ENCODE peak calls at places on chromosome 2, in six cellular contexts. O is upper lobe of right lung, G is transverse colon, F is mammary epithelial cell, Z is breast epithelium, S is kidney. T is an unnamed sample.
A peak's percentile ranks its signal among the peaks of the same experiment; 100 is the strongest.

GRCh38 chr2:106623424-106623823 is 136.3 kb downstream of the CD8B2 start:
- DNase-seq in Z (no peak), S (no peak), G (no peak), O (no peak), F (no peak), T (no peak)

GRCh38 chr2:19033240-19033639 is 325.2 kb downstream of the OSR1 start:
- DNase-seq in S (no peak), Z (no peak), G (no peak), O (no peak), F (no peak), T (no peak)

GRCh38 chr2:230830428-230830827 is 34.3 kb upstream of the ITM2C start:
- DNase-seq in F (peak; percentile 20), G (no peak), S (no peak), O (no peak), Z (no peak), T (no peak)

GRCh38 chr2:124046332-124046731 is 21.2 kb downstream of the CNTNAP5 start:
- DNase-seq in G (no peak), F (no peak), S (no peak), Z (no peak), O (no peak), T (no peak)

GRCh38 chr2:239192975-239193374 is 207.8 kb downstream of the HDAC4 start:
- DNase-seq in S (peak; percentile 35), G (no peak), F (no peak), O (no peak), Z (peak; percentile 25), T (no peak)

GRCh38 chr2:109275120-109276040 is 146.4 kb downstream of the SH3RF3 start:
- DNase-seq in O (peak; percentile 61), F (no peak), Z (no peak), G (no peak), S (no peak), T (no peak)

GRCh38 chr2:206918258-206918657 is 21.1 kb upstream of the CPO start:
- DNase-seq in S (no peak), Z (no peak), G (no peak), F (no peak), O (no peak), T (no peak)

GRCh38 chr2:232463701-232464533 is 8.0 kb downstream of the ALPI start:
- DNase-seq in S (no peak), G (no peak), O (no peak), Z (no peak), F (no peak), T (no peak)

GRCh38 chr2:46561731-46562450 is 82.5 kb downstream of the TMEM247 start:
- DNase-seq in S (no peak), Z (no peak), F (no peak), O (no peak), G (no peak), T (no peak)

GRCh38 chr2:17878222-17879136 is at the start of gene KCNS3:
- DNase-seq in O (peak; percentile 82), G (peak; percentile 61), S (peak; percentile 74), F (peak; percentile 43), Z (no peak), T (no peak)

GRCh38 chr2:241499146-241499965 is 9.0 kb downstream of the STK25 start:
- DNase-seq in G (no peak), Z (no peak), F (no peak), O (no peak), S (no peak), T (no peak)

GRCh38 chr2:134491796-134492441 is 226.9 kb downstream of the TMEM163 start:
- DNase-seq in Z (no peak), O (no peak), G (no peak), S (no peak), F (peak; percentile 4), T (peak; percentile 17)

GRCh38 chr2:143603035-143603616 is 473.9 kb downstream of the ARHGAP15 start:
- DNase-seq in Z (no peak), O (no peak), F (no peak), G (no peak), S (no peak), T (no peak)

GRCh38 chr2:9895669-9896068 is 52.4 kb downstream of the TAF1B start:
- DNase-seq in O (no peak), S (no peak), G (no peak), Z (no peak), F (peak; percentile 94), T (no peak)

GRCh38 chr2:232532406-232532805 is 6.4 kb downstream of the CHRND start:
- DNase-seq in S (peak; percentile 39), O (peak; percentile 18), F (no peak), G (no peak), Z (no peak), T (no peak)

GRCh38 chr2:2974982-2975381 is 402.6 kb downstream of the EIPR1 start:
- DNase-seq in G (no peak), F (no peak), S (no peak), O (no peak), Z (no peak), T (no peak)

GRCh38 chr2:191567229-191567628 is 110.7 kb upstream of the NABP1 start:
- DNase-seq in F (no peak), O (no peak), S (no peak), G (peak; percentile 18), Z (no peak), T (no peak)

GRCh38 chr2:43462866-43463641 is 132.8 kb downstream of the THADA start:
- DNase-seq in F (no peak), Z (no peak), O (no peak), S (no peak), G (no peak), T (peak; percentile 86)

GRCh38 chr2:45750484-45750883 is 99.0 kb downstream of the PRKCE start:
- DNase-seq in O (no peak), Z (no peak), G (no peak), F (no peak), S (no peak), T (no peak)

GRCh38 chr2:104844813-104845551 is 8.9 kb upstream of the POU3F3 start:
- DNase-seq in O (no peak), G (no peak), S (peak; percentile 81), Z (no peak), F (no peak), T (no peak)

GRCh38 chr2:187644991-187645390 is 90.8 kb upstream of the TFPI start:
- DNase-seq in Z (no peak), O (no peak), F (no peak), G (no peak), S (no peak), T (no peak)

GRCh38 chr2:104944495-104944894 is 90.6 kb downstream of the POU3F3 start:
- DNase-seq in O (no peak), F (no peak), S (no peak), Z (no peak), G (no peak), T (peak; percentile 49)

GRCh38 chr2:146987996-146988395 is 856.8 kb upstream of the ACVR2A start:
- DNase-seq in Z (no peak), G (no peak), F (no peak), S (no peak), O (no peak), T (no peak)

GRCh38 chr2:146986161-146986560 is 858.7 kb upstream of the ACVR2A start:
- DNase-seq in F (peak; percentile 90), S (no peak), O (no peak), G (no peak), Z (no peak), T (no peak)

GRCh38 chr2:146984014-146984413 is 860.8 kb upstream of the ACVR2A start:
- DNase-seq in S (no peak), F (no peak), O (no peak), Z (no peak), G (no peak), T (no peak)

GRCh38 chr2:146982393-146982846 is 862.4 kb upstream of the ACVR2A start:
- DNase-seq in G (peak; percentile 11), F (peak; percentile 94), S (no peak), O (no peak), Z (no peak), T (no peak)

GRCh38 chr2:146985753-146986152 is 859.1 kb upstream of the ACVR2A start:
- DNase-seq in G (no peak), Z (no peak), S (no peak), O (no peak), F (no peak), T (no peak)
- H3K4me1 ChIP-seq in G (no peaks in the 10 kb centered on the region), Z (no peaks in the 10 kb centered on the region), S (no peaks in the 10 kb centered on the region), O (peaks cover 4% of the 10 kb centered on the region), F (peaks cover 87% of the 10 kb centered on the region), T (no peaks in the 10 kb centered on the region)

GRCh38 chr2:127671557-127672302 is 3.6 kb downstream of the LIMS2 start:
- DNase-seq in F (no peak), O (peak; percentile 82), S (peak; percentile 70), G (no peak), Z (peak; percentile 34), T (no peak)
- H3K4me1 ChIP-seq in F (peaks cover 8% of the 10 kb centered on the region), O (peaks cover 28% of the 10 kb centered on the region), S (peaks cover 12% of the 10 kb centered on the region), G (peaks cover 3% of the 10 kb centered on the region), Z (no peaks in the 10 kb centered on the region), T (peaks cover 6% of the 10 kb centered on the region)

GRCh38 chr2:20232837-20233207 is 7.9 kb upstream of the SDC1 start:
- DNase-seq in O (peak; percentile 46), S (no peak), F (peak; percentile 96), Z (no peak), G (no peak), T (no peak)
- H3K4me1 ChIP-seq in O (peaks cover 7% of the 10 kb centered on the region), S (peaks cover 3% of the 10 kb centered on the region), F (peaks cover 57% of the 10 kb centered on the region), Z (no peaks in the 10 kb centered on the region), G (no peaks in the 10 kb centered on the region), T (peaks cover 7% of the 10 kb centered on the region)

DNA sequence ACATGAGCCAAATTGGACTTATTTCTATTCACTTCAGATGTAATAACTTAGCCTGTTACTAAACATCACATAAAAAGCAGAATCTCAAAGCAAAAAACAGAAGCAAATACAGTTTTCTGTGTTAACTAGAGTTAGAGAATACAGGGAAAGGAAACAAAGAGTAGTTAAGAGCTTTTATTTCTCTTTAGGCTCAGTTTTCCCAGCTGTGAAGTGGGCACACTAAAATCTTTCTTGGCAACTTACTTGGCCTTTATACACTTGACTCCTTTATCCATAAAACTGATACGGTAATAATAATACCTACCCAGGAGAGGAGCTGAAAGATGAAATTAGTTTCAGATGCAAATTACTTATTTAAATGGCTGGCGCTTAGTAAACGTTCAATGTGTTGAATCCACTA is 132.8 kb upstream of the SPATS2L start:
- DNase-seq in Z (no peak), F (no peak), G (no peak), S (no peak), O (no peak), T (no peak)
- H3K4me1 ChIP-seq in Z (no peaks in the 10 kb centered on the region), F (peaks cover 7% of the 10 kb centered on the region), G (no peaks in the 10 kb centered on the region), S (no peaks in the 10 kb centered on the region), O (no peaks in the 10 kb centered on the region), T (peaks cover 11% of the 10 kb centered on the region)

GRCh38 chr2:64396551-64396950 is 57.4 kb upstream of the LGALSL start:
- DNase-seq in S (no peak), Z (no peak), G (no peak), O (no peak), F (no peak), T (no peak)
- H3K4me1 ChIP-seq in S (peaks cover 4% of the 10 kb centered on the region), Z (no peaks in the 10 kb centered on the region), G (no peaks in the 10 kb centered on the region), O (peaks cover 12% of the 10 kb centered on the region), F (no peaks in the 10 kb centered on the region), T (peaks cover 59% of the 10 kb centered on the region)

T was measured in Caco-2.